ENCODE peak calls at places on chromosome 12, in seven cellular contexts. B, T, K, S, G, V and C are unnamed samples.
A peak's percentile ranks its signal among the peaks of the same experiment; 100 is the strongest.

GRCh38 chr12:109763201-109763841 is 49.7 kb downstream of the FAM222A start:
- DNase-seq in T (no peak), S (no peak), B (no peak), V (peak; percentile 40), G (no peak), K (no peak), C (no peak)

GRCh38 chr12:93751864-93752610 is 74.9 kb downstream of the CRADD start:
- DNase-seq in K (no peak), S (no peak), T (peak; percentile 89), G (no peak), V (peak; percentile 17), B (no peak), C (peak; percentile 95)

GRCh38 chr12:109358154-109358869 is 10.6 kb downstream of the MYO1H start:
- DNase-seq in B (no peak), T (no peak), G (no peak), V (peak; percentile 59), S (no peak), K (no peak), C (no peak)

GRCh38 chr12:28424965-28425364 is 234.7 kb downstream of the CCDC91 start:
- DNase-seq in S (no peak), K (peak; percentile 16), B (peak; percentile 23), V (peak; percentile 94), G (no peak), T (no peak), C (no peak)

GRCh38 chr12:95703986-95704385 is 86.6 kb downstream of the NTN4 start:
- DNase-seq in G (no peak), S (no peak), B (no peak), T (no peak), K (no peak), V (no peak), C (no peak)

GRCh38 chr12:98594050-98594853 is 766 bp downstream of the SLC25A3 start:
- DNase-seq in S (peak; percentile 50), T (no peak), B (peak; percentile 41), K (peak; percentile 45), G (peak; percentile 33), V (no peak), C (no peak)

GRCh38 chr12:64968989-64969819 is 144.8 kb downstream of the TBC1D30 start:
- DNase-seq in S (no peak), T (peak; percentile 26), K (no peak), B (no peak), V (peak; percentile 43), G (no peak), C (peak; percentile 23)

GRCh38 chr12:130477221-130477620 is 139.5 kb downstream of the PIWIL1 start:
- DNase-seq in K (no peak), T (no peak), V (no peak), G (no peak), S (no peak), B (no peak), C (no peak)

GRCh38 chr12:105676694-105677093 is 346.2 kb downstream of the C12orf75 start:
- DNase-seq in S (peak; percentile 28), V (no peak), K (no peak), G (no peak), B (peak; percentile 20), T (no peak), C (no peak)

GRCh38 chr12:71299541-71300376 is 139.8 kb upstream of the LGR5 start:
- DNase-seq in K (no peak), V (no peak), S (no peak), B (no peak), T (no peak), G (no peak), C (no peak)

GRCh38 chr12:53180931-53181645 is 363 bp upstream of the CSAD start:
- DNase-seq in G (peak; percentile 88), T (no peak), B (peak; percentile 80), K (peak; percentile 90), V (peak; percentile 70), S (peak; percentile 67), C (no peak)

GRCh38 chr12:106588771-106589170 is 6.0 kb downstream of the RFX4 start:
- DNase-seq in V (no peak), T (no peak), B (no peak), K (no peak), S (no peak), G (no peak), C (no peak)

GRCh38 chr12:43599066-43599465 is 47.1 kb upstream of the ADAMTS20 start:
- DNase-seq in G (no peak), B (no peak), S (no peak), K (no peak), V (no peak), T (no peak), C (no peak)
- TF ChIP-seq CTCF in G (no peak), B (no peak), S (no peak), K (no peak), V (no peak), T (no peak), C (no peak)

GRCh38 chr12:113476093-113476986 is 4.7 kb upstream of the LHX5 start:
- DNase-seq in V (no peak), S (no peak), T (no peak), G (no peak), B (no peak), K (no peak), C (no peak)

GRCh38 chr12:113473400-113473799 is 1.7 kb upstream of the LHX5 start:
- DNase-seq in S (no peak), G (no peak), B (no peak), V (no peak), K (no peak), T (no peak), C (no peak)

GRCh38 chr12:113475451-113476085 is 3.9 kb upstream of the LHX5 start:
- DNase-seq in S (no peak), V (no peak), T (no peak), K (no peak), G (no peak), B (no peak), C (no peak)

GRCh38 chr12:113473942-113474341 is 2.3 kb upstream of the LHX5 start:
- DNase-seq in B (no peak), S (no peak), K (no peak), V (no peak), T (no peak), G (no peak), C (no peak)

GRCh38 chr12:113474635-113475436 is 3.2 kb upstream of the LHX5 start:
- DNase-seq in B (no peak), V (no peak), G (no peak), S (no peak), K (no peak), T (no peak), C (no peak)
- H3K4me3 ChIP-seq in B (no peak overlapping the region), V (no peak overlapping the region), G (no peak overlapping the region), S (no peak overlapping the region), K (no peak overlapping the region), T (no peak overlapping the region), C (no peak overlapping the region)

DNA sequence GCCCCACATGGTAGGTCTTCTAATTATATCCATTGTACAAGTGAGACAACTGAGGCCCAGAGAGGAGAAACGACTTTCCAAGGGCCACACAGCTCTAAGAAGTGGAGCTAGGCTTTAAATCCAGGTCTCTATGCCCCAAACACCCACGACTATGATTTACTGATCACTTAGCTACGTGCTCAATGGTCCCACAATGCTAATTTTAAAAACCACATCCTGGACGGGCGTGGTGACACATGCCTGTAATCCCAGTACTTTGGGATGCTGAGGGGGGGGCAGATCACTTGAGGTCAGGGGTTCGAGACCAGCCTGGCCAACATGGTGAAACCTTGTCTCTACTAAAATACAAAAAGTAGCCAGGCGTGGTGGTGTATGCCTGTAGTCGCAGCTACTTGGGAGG is 8.4 kb upstream of the MLEC start:
- DNase-seq in V (no peak), T (no peak), B (no peak), S (no peak), K (no peak), G (no peak), C (no peak)
- TF ChIP-seq CTCF in V (no peak), T (no peak), B (no peak), S (no peak), K (no peak), G (no peak), C (no peak)

GRCh38 chr12:13175499-13175898 is 21.0 kb upstream of the EMP1 start:
- DNase-seq in B (no peak), S (no peak), G (no peak), T (no peak), V (no peak), K (no peak), C (no peak)
- H3K4me3 ChIP-seq in B (no peak overlapping the region), S (no peak overlapping the region), G (no peak overlapping the region), T (no peak overlapping the region), V (no peak overlapping the region), K (no peak overlapping the region), C (no peak overlapping the region)

DNA sequence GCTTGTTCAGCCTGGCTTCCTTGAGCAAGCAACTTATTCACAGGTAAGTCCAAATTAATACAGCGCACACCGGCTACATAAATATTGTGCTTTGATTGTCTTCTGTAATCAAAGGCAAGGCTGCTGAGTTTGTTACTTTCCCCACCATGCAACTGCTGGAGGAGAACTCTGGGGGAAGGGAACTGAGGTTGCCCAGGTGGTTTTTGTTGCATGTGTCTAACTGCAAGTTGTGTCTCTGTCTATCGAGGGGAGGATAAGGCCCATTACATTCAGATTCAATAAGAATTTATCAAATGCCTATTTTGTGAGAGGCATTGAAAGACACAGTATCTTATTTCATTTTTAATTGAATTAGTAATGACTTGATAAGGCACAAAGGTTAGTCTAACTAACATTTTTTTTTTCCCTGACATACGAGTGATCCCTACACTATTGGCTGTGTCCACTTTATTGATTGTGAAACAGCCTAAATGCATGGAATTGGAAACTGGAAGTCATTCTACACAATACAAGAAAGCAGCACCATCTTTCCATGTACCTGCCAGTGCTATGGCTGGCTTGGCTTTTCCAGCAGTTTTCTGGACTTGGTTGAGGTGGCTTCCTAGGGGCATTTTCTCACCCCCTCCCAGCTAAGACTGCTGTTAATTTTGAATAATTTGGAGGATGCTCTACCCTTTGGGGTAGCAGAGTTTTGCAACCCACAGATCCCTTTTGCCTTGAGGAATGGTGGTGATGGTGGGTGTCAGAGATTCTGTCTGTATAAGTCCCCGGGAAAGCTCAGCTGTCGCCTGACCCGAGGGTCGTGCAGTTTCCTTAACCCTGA is 943 bp upstream of the CHST11 start:
- DNase-seq in K (no peak), T (no peak), G (peak; percentile 39), S (no peak), B (no peak), V (no peak), C (no peak)
- TF ChIP-seq CTCF in K (no peak), T (no peak), G (no peak), S (no peak), B (no peak), V (no peak), C (no peak)

GRCh38 chr12:103688659-103689058 is 101.6 kb downstream of the STAB2 start:
- DNase-seq in S (no peak), B (no peak), T (no peak), G (no peak), V (no peak), K (no peak), C (no peak)
- H3K4me3 ChIP-seq in S (no peak overlapping the region), B (no peak overlapping the region), T (no peak overlapping the region), G (no peak overlapping the region), V (no peak overlapping the region), K (no peak overlapping the region), C (no peak overlapping the region)

GRCh38 chr12:54631988-54632728 is 2.5 kb downstream of the LACRT start:
- DNase-seq in T (no peak), K (peak; percentile 11), V (no peak), B (no peak), S (no peak), G (no peak), C (no peak)
- TF ChIP-seq CTCF in T (no peak), K (peak; percentile 15), V (no peak), B (no peak), S (no peak), G (peak; percentile 44), C (no peak)

GRCh38 chr12:16165506-16165905 is 112.0 kb downstream of the SLC15A5 start:
- DNase-seq in G (peak; percentile 72), T (no peak), V (peak; percentile 78), B (no peak), S (peak; percentile 67), K (peak; percentile 55), C (peak; percentile 3)
- H3K4me3 ChIP-seq in G (no peak overlapping the region), T (no peak overlapping the region), V (no peak overlapping the region), B (no peak overlapping the region), S (no peak overlapping the region), K (no peak overlapping the region), C (no peak overlapping the region)